ENCODE peak calls at places on chromosomes 1 and 21, in five cellular contexts. U is H9, D is H1, H is trophoblast cell, V is neuronal stem cell. T is an unnamed sample.

GRCh38 chr1:56442456-56442855 is 136.9 kb downstream of the PLPP3 start:
- DNase-seq in U (no peak), D (no peak), H (no peak), V (no peak), T (no peak)

GRCh38 chr1:115505157-115505571 is 136.6 kb upstream of the VANGL1 start:
- DNase-seq in U (no peak), D (no peak), H (no peak), V (no peak), T (no peak)

GRCh38 chr1:36067871-36068270 is 16.0 kb upstream of the TEKT2 start:
- DNase-seq in U (no peak), D (no peak), H (no peak), V (no peak), T (no peak)

GRCh38 chr1:224929335-224930237 is at the start of gene DNAH14:
- DNase-seq in U (peak), D (peak), H (peak), V (peak), T (peak)

GRCh38 chr1:19640363-19641316 is 3.5 kb upstream of the NBL1 start:
- DNase-seq in U (peak), D (no peak), H (no peak), V (peak), T (no peak)

GRCh38 chr1:100187912-100188311 is 9.9 kb upstream of the LRRC39 start:
- DNase-seq in U (no peak), D (no peak), H (no peak), V (no peak), T (peak)

GRCh38 chr21:33401617-33401967 is 1.6 kb upstream of the IFNGR2 start:
- DNase-seq in U (no peak), D (no peak), H (peak), V (no peak), T (peak)

GRCh38 chr1:24856787-24857527 is 73.1 kb downstream of the RUNX3 start:
- DNase-seq in U (no peak), D (no peak), H (no peak), V (no peak), T (no peak)

GRCh38 chr1:101884621-101885020 is 112.1 kb downstream of the OLFM3 start:
- DNase-seq in U (no peak), D (no peak), H (no peak), V (no peak), T (no peak)

GRCh38 chr1:28236656-28237331 is 870 bp downstream of the ATP5IF1 start:
- DNase-seq in U (no peak), D (no peak), H (no peak), V (no peak), T (no peak)

GRCh38 chr1:51636765-51637522 is 20.1 kb downstream of the OSBPL9 start:
- DNase-seq in U (no peak), D (no peak), H (peak), V (no peak), T (peak)

GRCh38 chr21:34635307-34635706 is 20.4 kb upstream of the RCAN1 start:
- DNase-seq in U (peak), D (no peak), H (peak), V (no peak), T (no peak)

GRCh38 chr21:39153373-39153772 is 29.9 kb downstream of the PSMG1 start:
- DNase-seq in U (no peak), D (no peak), H (peak), V (no peak), T (no peak)

GRCh38 chr1:89633103-89633744 is at the start of gene LRRC8C:
- DNase-seq in U (peak), D (no peak), H (peak), V (no peak), T (peak)

GRCh38 chr1:151596166-151596933 is 15.5 kb upstream of the SNX27 start:
- DNase-seq in U (no peak), D (no peak), H (peak), V (no peak), T (peak)

GRCh38 chr1:14773621-14774020 is 175.1 kb downstream of the KAZN start:
- DNase-seq in U (no peak), D (no peak), H (no peak), V (no peak), T (no peak)

GRCh38 chr1:100100202-100100601 is 32.5 kb downstream of the SASS6 start:
- DNase-seq in U (no peak), D (no peak), H (no peak), V (no peak), T (peak)

GRCh38 chr1:117180571-117180970 is 30.2 kb downstream of the VTCN1 start:
- DNase-seq in U (no peak), D (no peak), H (no peak), V (peak), T (no peak)

GRCh38 chr1:17437260-17438175 is 2.0 kb downstream of the RCC2 start:
- DNase-seq in U (no peak), D (no peak), H (peak), V (peak), T (peak)

GRCh38 chr21:36347962-36348328 is 27.9 kb downstream of the MORC3 start:
- DNase-seq in U (no peak), D (no peak), H (no peak), V (no peak), T (no peak)

DNA sequence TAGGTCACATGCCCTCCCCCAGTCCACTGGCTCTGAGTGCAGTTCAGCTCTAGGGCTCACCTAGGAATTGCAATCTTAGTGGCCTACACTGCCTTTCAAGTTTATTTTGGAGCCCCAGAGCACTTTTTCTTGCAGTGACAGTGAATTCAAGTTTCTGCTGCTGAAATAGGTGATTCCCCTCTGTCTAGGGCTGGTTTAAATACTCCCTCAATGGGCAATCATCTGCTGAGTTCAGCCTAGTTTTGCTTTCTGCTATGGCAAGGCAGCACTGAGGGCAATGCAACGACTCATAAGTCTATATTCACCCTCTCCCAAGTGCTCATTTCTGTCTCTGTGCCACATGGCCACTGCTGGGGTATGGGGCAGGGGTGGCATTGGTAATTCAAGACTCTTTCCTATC is 472.6 kb upstream of the RGS18 start:
- DNase-seq in U (no peak), D (no peak), H (no peak), V (no peak), T (no peak)
- H2BK5ac ChIP-seq in U (no peak), D (no peak), H (no peak), V (no peak), T (no peak)

GRCh38 chr1:59827055-59827643 is 12.4 kb downstream of the HOOK1 start:
- DNase-seq in U (no peak), D (no peak), H (no peak), V (no peak), T (no peak)
- H2BK12ac ChIP-seq in U (no peak), D (no peak), H (no peak), V (no peak), T (no peak)

DNA sequence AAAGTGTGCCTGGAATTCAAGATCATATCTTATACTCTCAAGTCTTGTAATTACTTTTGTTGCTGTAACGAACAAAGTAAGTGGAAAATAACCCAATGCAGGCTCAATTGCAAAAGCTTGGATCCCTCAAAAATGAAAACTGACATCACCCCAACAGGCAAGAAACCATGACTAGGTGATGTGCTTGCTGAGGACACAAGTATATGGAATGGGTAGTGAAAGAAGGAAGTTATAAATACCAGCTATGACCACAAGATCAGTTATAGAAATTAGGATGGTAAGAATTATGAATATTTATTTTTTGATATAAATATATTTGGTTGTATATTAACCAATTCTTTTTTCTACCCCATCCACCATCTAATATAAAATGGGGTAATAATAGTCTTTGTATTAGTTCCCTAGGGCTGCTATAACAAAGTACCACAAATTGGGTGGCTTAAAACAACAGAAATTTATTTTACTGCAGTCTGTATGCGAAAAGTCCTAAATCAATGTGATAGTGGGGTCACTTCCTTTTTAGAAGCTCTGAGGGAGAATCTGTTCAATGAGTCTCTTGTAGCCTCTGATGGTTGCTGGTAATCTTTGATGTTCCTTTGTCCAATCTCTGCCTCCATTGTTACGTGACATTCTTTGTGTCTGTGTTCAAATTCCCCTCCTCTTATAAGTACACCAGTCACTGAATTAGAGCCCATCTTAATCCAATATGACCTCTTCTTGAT is 45.0 kb downstream of the DUSP10 start:
- DNase-seq in U (no peak), D (no peak), H (no peak), V (no peak), T (no peak)
- H2BK5ac ChIP-seq in U (no peak), D (no peak), H (no peak), V (no peak), T (no peak)

GRCh38 chr1:109762039-109762585 is 1.6 kb downstream of the EPS8L3 start:
- DNase-seq in U (no peak), D (no peak), H (no peak), V (no peak), T (no peak)
- H2BK12ac ChIP-seq in U (no peak), D (no peak), H (peak), V (no peak), T (peak)

DNA sequence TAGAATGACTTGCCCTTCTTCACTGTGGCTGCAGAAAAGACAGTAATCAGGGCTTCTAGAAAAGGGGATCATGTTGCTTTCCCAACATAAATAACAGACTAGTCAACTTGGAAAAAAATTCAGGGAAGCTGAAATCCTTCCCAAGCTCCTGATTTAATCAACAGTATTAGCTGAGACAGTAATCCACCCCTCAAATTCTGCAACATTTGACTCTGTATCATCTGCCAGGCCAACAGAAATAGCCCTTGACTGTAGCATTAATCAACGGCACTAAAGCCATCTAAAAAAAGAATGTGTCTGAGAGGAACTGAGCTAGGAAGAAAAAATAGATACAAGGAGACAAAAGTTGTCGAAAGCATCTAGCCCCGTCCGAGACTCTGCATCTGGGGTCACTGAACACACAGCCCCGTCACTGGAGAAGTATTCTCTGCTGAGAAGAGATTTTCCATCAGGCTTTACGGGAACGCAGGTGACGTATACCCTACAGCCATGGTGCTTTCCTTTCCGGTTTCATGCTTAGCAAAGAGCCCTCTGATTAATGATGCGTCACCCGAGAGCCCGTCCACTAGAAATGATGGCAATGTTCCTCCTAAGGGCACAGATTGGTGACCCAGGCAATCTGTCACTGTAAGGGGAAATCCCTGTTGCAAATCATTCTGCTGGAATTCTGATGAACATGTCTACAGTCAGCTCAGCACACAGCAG is 42.1 kb upstream of the TP53BP2 start:
- DNase-seq in U (no peak), D (no peak), H (peak), V (no peak), T (peak)
- H2BK5ac ChIP-seq in U (no peak), D (no peak), H (no peak), V (no peak), T (peak)